ENCODE peak calls at places on chromosomes 5 and 9, in seven cellular contexts. M is non-pigmented ciliary epithelial cell; Y is stimulated activated CD4-positive, alpha-beta T cell treated with anti-CD3 and anti-CD28 coated beads, Interleukin-4, amount 100 ng/mL, for 48 hours; Q is CD8-positive, alpha-beta T cell; A is HEK293T; U is NCI-H2029 treated with DMSO at 0.1 percent for 48 hours; G is AG08395. X is an unnamed sample.

GRCh38 chr5:137221914-137222313 is 277.2 kb downstream of the SPOCK1 start:
- DNase-seq in M (no peak), Y (no peak), U (no peak), Q (no peak), G (no peak), A (no peak), X (no peak)

GRCh38 chr9:95143591-95144561 is 173.6 kb downstream of the FANCC start:
- DNase-seq in U (no peak), M (no peak), A (no peak), G (peak), Q (no peak), Y (no peak), X (no peak)

GRCh38 chr9:134358026-134358967 is 32.0 kb downstream of the RXRA start:
- DNase-seq in U (no peak), Y (no peak), M (no peak), G (no peak), A (no peak), Q (no peak), X (no peak)

GRCh38 chr5:175444060-175444904 is at the start of gene DRD1:
- DNase-seq in G (peak), M (no peak), A (peak), Q (peak), Y (peak), U (no peak), X (no peak)

GRCh38 chr5:31743678-31744077 is 104.7 kb downstream of the PDZD2 start:
- DNase-seq in Q (no peak), M (no peak), U (no peak), G (no peak), A (no peak), Y (no peak), X (no peak)

GRCh38 chr5:149913449-149914419 is 30.9 kb downstream of the PDE6A start:
- DNase-seq in M (no peak), A (no peak), U (no peak), Y (no peak), Q (no peak), G (no peak), X (no peak)

GRCh38 chr9:127084071-127085039 is 38.1 kb downstream of the ANGPTL2 start:
- DNase-seq in G (no peak), U (no peak), Q (no peak), M (no peak), A (no peak), Y (no peak), X (no peak)

GRCh38 chr9:134995792-134996120 is 78.0 kb upstream of the FCN1 start:
- DNase-seq in G (no peak), Q (no peak), U (no peak), M (no peak), A (no peak), Y (no peak), X (peak)

GRCh38 chr9:17222932-17223331 is 88.1 kb downstream of the CNTLN start:
- DNase-seq in Q (no peak), M (no peak), G (no peak), A (no peak), Y (no peak), U (no peak), X (no peak)

GRCh38 chr5:72152506-72152905 is 45.2 kb downstream of the MAP1B start:
- DNase-seq in Y (no peak), Q (no peak), U (no peak), M (no peak), G (no peak), A (no peak), X (no peak)

GRCh38 chr5:57174128-57174849 is 430 bp downstream of the GPBP1 start:
- DNase-seq in A (no peak), Q (no peak), Y (no peak), U (no peak), M (no peak), G (peak), X (no peak)

GRCh38 chr5:67038817-67039603 is 157.6 kb downstream of the CD180 start:
- DNase-seq in U (no peak), A (no peak), M (peak), Q (no peak), Y (no peak), G (peak), X (no peak)

GRCh38 chr9:120477534-120478001 is 102.4 kb downstream of the CDK5RAP2 start:
- DNase-seq in A (peak), Y (peak), Q (no peak), G (peak), M (peak), U (peak), X (no peak)

GRCh38 chr5:167208911-167209310 is 1082.5 kb upstream of the WWC1 start:
- DNase-seq in M (no peak), G (no peak), U (no peak), Q (no peak), Y (no peak), A (no peak), X (no peak)

GRCh38 chr5:852431-853401 is 1.9 kb upstream of the ZDHHC11 start:
- DNase-seq in Y (no peak), U (no peak), M (no peak), Q (no peak), G (no peak), A (no peak), X (no peak)

GRCh38 chr9:92611621-92612275 is 58.2 kb downstream of the IPPK start:
- DNase-seq in Q (no peak), M (no peak), Y (no peak), U (peak), G (no peak), A (no peak), X (no peak)

GRCh38 chr9:111037744-111038335 is 430 bp downstream of the LPAR1 start:
- DNase-seq in Y (no peak), G (no peak), U (no peak), A (peak), Q (no peak), M (no peak), X (peak)

GRCh38 chr9:116924462-116925110 is 237.5 kb downstream of the TRIM32 start:
- DNase-seq in Q (no peak), Y (no peak), M (no peak), U (no peak), G (no peak), A (no peak), X (no peak)

GRCh38 chr9:34507556-34507955 is 15.2 kb downstream of the ENHO start:
- DNase-seq in U (no peak), Q (no peak), Y (no peak), G (no peak), M (no peak), A (no peak), X (no peak)

GRCh38 chr5:79774171-79774854 is 84.7 kb downstream of the CMYA5 start:
- DNase-seq in Q (no peak), A (peak), M (no peak), Y (no peak), U (no peak), G (peak), X (no peak)

GRCh38 chr5:61289669-61290363 is 42.2 kb upstream of the ZSWIM6 start:
- DNase-seq in Q (no peak), G (no peak), A (no peak), M (no peak), Y (no peak), U (no peak), X (no peak)

GRCh38 chr5:13658761-13659160 is 285.7 kb downstream of the DNAH5 start:
- DNase-seq in U (no peak), A (no peak), Q (no peak), Y (no peak), G (no peak), M (no peak), X (no peak)

GRCh38 chr9:85416720-85417119 is 325.0 kb downstream of the AGTPBP1 start:
- DNase-seq in Y (no peak), Q (no peak), M (no peak), A (no peak), G (no peak), U (no peak), X (no peak)

GRCh38 chr9:27602954-27603353 is 29.7 kb upstream of the C9orf72 start:
- DNase-seq in M (no peak), A (no peak), Q (no peak), Y (no peak), U (no peak), G (no peak), X (no peak)

GRCh38 chr5:484556-484955 is 39.7 kb downstream of the SLC9A3 start:
- DNase-seq in Q (no peak), M (no peak), Y (no peak), A (no peak), G (no peak), U (no peak), X (no peak)

GRCh38 chr9:112618385-112619001 is 99.4 kb downstream of the INIP start:
- DNase-seq in M (no peak), A (no peak), Q (no peak), U (no peak), G (no peak), Y (no peak), X (no peak)

GRCh38 chr9:78775889-78776288 is 479.0 kb downstream of the PSAT1 start:
- DNase-seq in A (no peak), G (no peak), Q (no peak), M (no peak), U (no peak), Y (no peak), X (no peak)

GRCh38 chr5:113612060-113612496 is 98.6 kb downstream of the YTHDC2 start:
- DNase-seq in U (peak), Y (no peak), G (peak), A (peak), Q (no peak), M (no peak), X (no peak)

GRCh38 chr9:14913366-14913765 is 3.1 kb upstream of the FREM1 start:
- DNase-seq in Y (no peak), A (no peak), U (no peak), G (no peak), Q (no peak), M (no peak), X (no peak)

GRCh38 chr5:115624994-115625393 is 842 bp downstream of the TMED7 start:
- DNase-seq in G (no peak), A (no peak), U (no peak), Y (no peak), Q (no peak), M (no peak), X (no peak)

GRCh38 chr9:35645736-35646582 is 4.8 kb downstream of the SIT1 start:
- DNase-seq in M (no peak), A (peak), G (no peak), U (no peak), Y (no peak), Q (no peak), X (no peak)

GRCh38 chr9:134433101-134433500 is 106.8 kb downstream of the RXRA start:
- DNase-seq in M (no peak), U (no peak), Q (no peak), A (no peak), G (peak), Y (no peak), X (no peak)

GRCh38 chr9:30065888-30066287 is 2318.6 kb upstream of the ACO1 start:
- DNase-seq in Y (no peak), G (no peak), Q (no peak), A (no peak), M (no peak), U (no peak), X (no peak)

GRCh38 chr5:142720561-142721275 is 34.8 kb upstream of the FGF1 start:
- DNase-seq in Q (no peak), A (no peak), G (no peak), M (no peak), Y (no peak), U (peak), X (no peak)

X was measured in CD14-positive monocyte.